ENCODE peak calls at places on chromosomes 16 and 17, in six cellular contexts. S is tibial artery, B is pancreas, P is adrenal gland, C is GM06990, T is esophagus squamous epithelium. M is an unnamed sample.

GRCh38 chr17:5780476-5780875 is 196.2 kb upstream of the NLRP1 start:
- DNase-seq in S (no peak), B (no peak), P (no peak), C (no peak), T (no peak), M (no peak)

GRCh38 chr17:82978765-82979349 is 100.6 kb upstream of the METRNL start:
- DNase-seq in S (no peak), B (no peak), P (no peak), C (no peak), T (no peak), M (no peak)

GRCh38 chr17:77445908-77446535 is 305.3 kb downstream of the SEC14L1 start:
- DNase-seq in S (no peak), B (no peak), P (no peak), C (peak; percentile 73), T (no peak), M (no peak)

GRCh38 chr16:28985206-28985605 is 354 bp downstream of the LAT start:
- DNase-seq in S (no peak), B (no peak), P (no peak), C (no peak), T (no peak), M (no peak)

GRCh38 chr16:23803591-23804123 is 32.1 kb upstream of the PRKCB start:
- DNase-seq in S (no peak), B (peak; percentile 11), P (peak; percentile 26), C (peak; percentile 65), T (no peak), M (no peak)

GRCh38 chr16:12168054-12169018 is 191.8 kb downstream of the SNX29 start:
- DNase-seq in S (no peak), B (no peak), P (no peak), C (no peak), T (no peak), M (no peak)

GRCh38 chr16:74487634-74488495 is 66.6 kb upstream of the CLEC18B start:
- DNase-seq in S (no peak), B (no peak), P (no peak), C (no peak), T (no peak), M (no peak)

GRCh38 chr16:48049832-48050231 is 106.0 kb downstream of the ABCC12 start:
- DNase-seq in S (no peak), B (no peak), P (no peak), C (no peak), T (no peak), M (no peak)

GRCh38 chr16:85473909-85474640 is 139.0 kb upstream of the GSE1 start:
- DNase-seq in S (no peak), B (no peak), P (no peak), C (no peak), T (no peak), M (no peak)

GRCh38 chr17:79899584-79899983 is 60.3 kb upstream of the CBX4 start:
- DNase-seq in S (no peak), B (no peak), P (no peak), C (no peak), T (no peak), M (no peak)

GRCh38 chr17:2266865-2267228 is 36.7 kb downstream of the SMG6 start:
- DNase-seq in S (no peak), B (no peak), P (no peak), C (no peak), T (no peak), M (no peak)
- H3K4me3 ChIP-seq in S (no peak overlapping the region), B (no peak overlapping the region), P (no peak overlapping the region), C (peak overlapping the region; percentile 23), T (no peak overlapping the region), M (no peak overlapping the region)

GRCh38 chr16:27362570-27363245 is 39.3 kb upstream of the IL21R start:
- DNase-seq in S (no peak), B (no peak), P (no peak), C (no peak), T (no peak), M (no peak)

GRCh38 chr16:27364493-27365141 is 37.4 kb upstream of the IL21R start:
- DNase-seq in S (no peak), B (peak; percentile 73), P (no peak), C (no peak), T (no peak), M (no peak)

GRCh38 chr16:27363797-27364196 is 38.2 kb upstream of the IL21R start:
- DNase-seq in S (peak; percentile 76), B (peak; percentile 73), P (peak; percentile 45), C (no peak), T (no peak), M (no peak)

GRCh38 chr16:27361987-27362386 is 40.0 kb upstream of the IL21R start:
- DNase-seq in S (no peak), B (no peak), P (no peak), C (no peak), T (no peak), M (no peak)

GRCh38 chr16:27363246-27363632 is 38.7 kb upstream of the IL21R start:
- DNase-seq in S (no peak), B (no peak), P (no peak), C (no peak), T (no peak), M (no peak)
- TF ChIP-seq CTCF in S (no peak), B (no peak), P (no peak), C (no peak), T (no peak), M (no peak)

GRCh38 chr16:53084736-53085538 is 30.1 kb downstream of the CHD9 start:
- DNase-seq in S (no peak), B (no peak), P (no peak), C (no peak), T (no peak), M (no peak)
- H3K4me3 ChIP-seq in S (no peak overlapping the region), B (no peak overlapping the region), P (no peak overlapping the region), C (no peak overlapping the region), T (no peak overlapping the region), M (no peak overlapping the region)

GRCh38 chr16:56420613-56421012 is 4.7 kb downstream of the AMFR start:
- DNase-seq in S (no peak), B (no peak), P (no peak), C (no peak), T (no peak), M (no peak)

GRCh38 chr16:56414366-56414765 is 11.0 kb downstream of the AMFR start:
- DNase-seq in S (no peak), B (no peak), P (no peak), C (no peak), T (no peak), M (no peak)

GRCh38 chr16:56415849-56416248 is 9.5 kb downstream of the AMFR start:
- DNase-seq in S (no peak), B (no peak), P (no peak), C (no peak), T (no peak), M (no peak)

GRCh38 chr16:56419740-56420548 is 5.4 kb downstream of the AMFR start:
- DNase-seq in S (no peak), B (no peak), P (no peak), C (no peak), T (no peak), M (no peak)

DNA sequence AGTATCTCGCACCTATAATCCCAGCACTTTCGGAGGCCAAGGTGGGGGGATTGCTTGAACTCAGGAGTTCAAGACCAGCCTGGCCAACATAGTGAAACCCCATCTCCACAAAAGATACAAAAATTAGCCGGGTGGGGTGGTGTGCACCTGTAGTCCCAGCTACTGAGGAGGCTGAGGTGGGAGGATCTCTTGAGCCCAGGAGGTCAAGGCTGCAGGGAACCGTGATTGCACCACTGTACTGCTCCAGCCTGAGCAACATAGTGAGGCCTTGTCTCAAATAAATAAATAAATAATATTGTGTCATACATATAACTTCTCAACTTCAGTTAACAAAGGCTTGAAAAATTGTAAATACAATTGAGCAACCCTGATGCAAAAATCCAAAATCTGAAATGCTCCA is 8.2 kb downstream of the AMFR start:
- DNase-seq in S (no peak), B (no peak), P (no peak), C (no peak), T (no peak), M (no peak)
- TF ChIP-seq CTCF in S (no peak), B (no peak), P (no peak), C (no peak), T (no peak), M (no peak)

DNA sequence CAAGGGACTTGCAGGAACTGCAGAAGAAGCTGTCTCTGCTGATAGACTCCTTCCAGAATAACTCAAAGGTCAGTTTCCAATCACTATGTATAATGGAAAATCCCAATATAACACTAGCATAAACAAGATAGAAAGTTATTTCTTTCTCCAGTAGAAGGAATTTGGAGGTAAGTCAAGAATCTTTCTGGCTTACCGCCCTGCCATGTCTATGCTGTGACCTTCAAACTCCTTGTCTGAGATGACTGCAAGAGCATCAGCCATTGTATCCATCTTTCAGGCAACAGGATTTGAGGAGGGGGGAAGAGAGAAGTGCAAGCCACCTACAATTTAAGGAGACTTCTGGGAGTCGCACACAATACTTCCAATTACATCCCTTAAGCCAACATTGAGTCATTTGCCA is 2.7 kb downstream of the LDAF1 start:
- DNase-seq in S (no peak), B (no peak), P (no peak), C (no peak), T (no peak), M (no peak)
- H3K4me3 ChIP-seq in S (peak overlapping the region; percentile 12), B (no peak overlapping the region), P (no peak overlapping the region), C (no peak overlapping the region), T (no peak overlapping the region), M (no peak overlapping the region)

GRCh38 chr16:3479654-3480216 is 15.6 kb downstream of the C16orf90 start:
- DNase-seq in S (no peak), B (no peak), P (no peak), C (no peak), T (no peak), M (no peak)

GRCh38 chr16:3481696-3482658 is 13.3 kb downstream of the C16orf90 start:
- DNase-seq in S (no peak), B (no peak), P (no peak), C (no peak), T (no peak), M (no peak)

GRCh38 chr16:3475604-3476375 is 19.5 kb downstream of the C16orf90 start:
- DNase-seq in S (no peak), B (no peak), P (no peak), C (no peak), T (no peak), M (no peak)

GRCh38 chr16:3480901-3481695 is 14.2 kb downstream of the C16orf90 start:
- DNase-seq in S (no peak), B (no peak), P (no peak), C (no peak), T (no peak), M (no peak)

DNA sequence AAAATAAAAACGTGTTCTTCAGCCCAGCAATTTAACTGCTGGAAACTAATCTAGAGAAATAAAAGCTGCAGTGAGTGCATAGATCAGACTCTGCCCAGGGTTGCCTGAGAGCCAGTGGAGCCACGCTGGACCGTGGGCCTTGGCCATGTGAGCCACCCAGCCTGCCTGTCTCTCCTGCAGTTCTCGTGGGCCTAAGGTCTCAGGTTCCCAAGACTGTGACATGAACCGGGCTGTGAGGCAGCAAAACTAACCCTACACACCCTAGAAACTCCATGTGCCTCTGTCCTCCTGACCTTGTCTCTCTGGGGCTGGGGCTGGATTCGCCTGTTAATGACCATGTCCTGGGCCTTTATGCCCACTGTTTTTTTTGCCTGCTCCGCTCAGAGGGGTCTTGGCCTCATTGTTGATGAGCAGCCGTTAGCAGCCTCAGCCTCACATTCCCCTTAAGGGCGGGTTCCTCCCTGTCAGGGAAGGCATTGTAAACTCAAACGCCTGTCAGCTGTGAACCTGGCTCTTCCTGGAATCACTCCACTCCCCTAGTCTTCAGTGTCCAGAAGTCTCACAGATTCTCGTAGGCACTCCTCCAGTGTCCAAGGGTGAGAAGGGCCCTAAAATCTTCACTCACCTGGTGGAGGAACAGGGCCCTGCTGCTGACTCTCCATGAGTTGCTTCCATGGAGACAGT is 16.9 kb downstream of the C16orf90 start:
- DNase-seq in S (no peak), B (no peak), P (no peak), C (no peak), T (no peak), M (no peak)
- TF ChIP-seq CTCF in S (no peak), B (no peak), P (no peak), C (no peak), T (no peak), M (no peak)

GRCh38 chr17:18857864-18858566 is at the start of gene PRPSAP2:
- DNase-seq in S (peak; percentile 98), B (peak; percentile 93), P (peak; percentile 97), C (peak; percentile 94), T (peak; percentile 88), M (no peak)
- H3K4me3 ChIP-seq in S (peak within 1 kb of the TSS; percentile 65), B (peak within 1 kb of the TSS; percentile 93), P (peak within 1 kb of the TSS; percentile 15), C (peak within 1 kb of the TSS; percentile 88), T (peak within 1 kb of the TSS; percentile 100), M (peak within 1 kb of the TSS; percentile 69)

M was measured in AG04449.